ENCODE peak calls at places on chromosomes 1 and 21, in six cellular contexts. One of them, this sample, is unnamed.

GRCh38 chr1:109792056-109792831 is 28.5 kb upstream of the EPS8L3 start:
- DNase-seq in cardiac fibroblast: peak
- DNase-seq in glutamatergic neuron: peak
- DNase-seq in fibroblast of pulmonary artery: peak
- DNase-seq in endothelial cell: peak
- DNase-seq in left ventricle myocardium inferior: peak
- DNase-seq in this sample: no peak

GRCh38 chr1:25608488-25609178 is 8.0 kb upstream of the MAN1C1 start:
- DNase-seq in cardiac fibroblast: peak
- DNase-seq in glutamatergic neuron: peak
- DNase-seq in fibroblast of pulmonary artery: peak
- DNase-seq in endothelial cell: peak
- DNase-seq in left ventricle myocardium inferior: peak
- DNase-seq in this sample: peak

GRCh38 chr1:85580046-85580411 is 532 bp upstream of the CCN1 start:
- DNase-seq in cardiac fibroblast: peak
- DNase-seq in glutamatergic neuron: no peak
- DNase-seq in fibroblast of pulmonary artery: peak
- DNase-seq in endothelial cell: peak
- DNase-seq in left ventricle myocardium inferior: no peak
- DNase-seq in this sample: no peak

GRCh38 chr1:32716312-32717126 is 13.9 kb upstream of the SYNC start:
- DNase-seq in cardiac fibroblast: no peak
- DNase-seq in glutamatergic neuron: peak
- DNase-seq in fibroblast of pulmonary artery: peak
- DNase-seq in endothelial cell: peak
- DNase-seq in left ventricle myocardium inferior: peak
- DNase-seq in this sample: peak

GRCh38 chr21:19853709-19854575 is 1144.3 kb upstream of the NCAM2 start:
- DNase-seq in cardiac fibroblast: no peak
- DNase-seq in glutamatergic neuron: peak
- DNase-seq in fibroblast of pulmonary artery: no peak
- DNase-seq in endothelial cell: no peak
- DNase-seq in left ventricle myocardium inferior: no peak
- DNase-seq in this sample: no peak

GRCh38 chr1:12553963-12554362 is 64.0 kb downstream of the DHRS3 start:
- DNase-seq in cardiac fibroblast: peak
- DNase-seq in glutamatergic neuron: no peak
- DNase-seq in fibroblast of pulmonary artery: no peak
- DNase-seq in endothelial cell: no peak
- DNase-seq in left ventricle myocardium inferior: no peak
- DNase-seq in this sample: no peak

GRCh38 chr1:229556551-229556950 is 2.0 kb downstream of the ABCB10 start:
- DNase-seq in cardiac fibroblast: no peak
- DNase-seq in glutamatergic neuron: no peak
- DNase-seq in fibroblast of pulmonary artery: no peak
- DNase-seq in endothelial cell: no peak
- DNase-seq in left ventricle myocardium inferior: no peak
- DNase-seq in this sample: no peak

GRCh38 chr1:203144661-203145060 is 17.1 kb downstream of the ADORA1 start:
- DNase-seq in cardiac fibroblast: peak
- DNase-seq in glutamatergic neuron: no peak
- DNase-seq in fibroblast of pulmonary artery: peak
- DNase-seq in endothelial cell: no peak
- DNase-seq in left ventricle myocardium inferior: no peak
- DNase-seq in this sample: no peak

GRCh38 chr1:28196330-28196729 is 19.8 kb upstream of the PTAFR start:
- DNase-seq in cardiac fibroblast: no peak
- DNase-seq in glutamatergic neuron: no peak
- DNase-seq in fibroblast of pulmonary artery: no peak
- DNase-seq in endothelial cell: no peak
- DNase-seq in left ventricle myocardium inferior: no peak
- DNase-seq in this sample: no peak

GRCh38 chr1:202162049-202162417 is 1.6 kb upstream of the PTPN7 start:
- DNase-seq in cardiac fibroblast: no peak
- DNase-seq in glutamatergic neuron: no peak
- DNase-seq in fibroblast of pulmonary artery: no peak
- DNase-seq in endothelial cell: no peak
- DNase-seq in left ventricle myocardium inferior: no peak
- DNase-seq in this sample: no peak

GRCh38 chr1:5005171-5005570 is 350.8 kb downstream of the AJAP1 start:
- DNase-seq in cardiac fibroblast: no peak
- DNase-seq in glutamatergic neuron: no peak
- DNase-seq in fibroblast of pulmonary artery: no peak
- DNase-seq in endothelial cell: no peak
- DNase-seq in left ventricle myocardium inferior: no peak
- DNase-seq in this sample: no peak

GRCh38 chr1:231206856-231207255 is 34.2 kb upstream of the GNPAT start:
- DNase-seq in cardiac fibroblast: no peak
- DNase-seq in glutamatergic neuron: no peak
- DNase-seq in fibroblast of pulmonary artery: no peak
- DNase-seq in endothelial cell: no peak
- DNase-seq in left ventricle myocardium inferior: no peak
- DNase-seq in this sample: no peak

DNA sequence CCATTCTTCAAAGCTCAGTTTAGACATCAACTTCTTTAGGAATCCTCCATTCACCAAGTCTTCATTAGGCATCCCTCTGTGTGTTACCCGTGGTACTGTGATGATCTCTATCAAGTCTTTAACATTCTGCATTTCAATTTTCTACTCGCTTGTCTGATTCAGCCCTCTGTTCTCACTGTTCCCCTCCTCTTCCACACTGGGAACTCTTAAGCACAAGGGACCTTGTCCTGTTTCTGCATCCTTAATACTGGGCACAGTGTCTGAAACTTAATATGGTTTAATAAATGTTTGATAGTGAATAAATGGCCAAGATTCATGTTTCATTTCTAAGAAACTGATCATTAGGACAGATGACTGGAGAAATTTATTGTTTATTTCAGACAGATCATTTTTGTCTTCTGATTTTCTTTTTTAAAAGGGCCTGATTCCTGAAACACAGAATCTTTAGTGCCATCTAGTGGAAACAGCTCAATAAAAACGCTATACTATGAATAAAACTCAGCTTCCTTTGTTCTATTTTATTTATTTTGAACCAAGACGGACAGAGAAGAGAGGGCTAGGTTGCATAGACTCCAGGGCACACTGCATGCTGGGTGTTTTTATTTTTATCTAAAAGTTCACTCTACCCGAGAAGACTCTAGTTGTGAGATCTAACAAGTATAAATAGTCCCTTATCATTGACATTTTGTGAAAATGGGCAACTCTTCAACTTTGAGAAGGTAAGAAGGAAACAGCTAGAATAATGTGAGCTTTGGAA is 7.0 kb upstream of the TRIM45 start:
- DNase-seq in cardiac fibroblast: peak
- DNase-seq in glutamatergic neuron: no peak
- DNase-seq in fibroblast of pulmonary artery: peak
- DNase-seq in endothelial cell: no peak
- DNase-seq in left ventricle myocardium inferior: no peak
- DNase-seq in this sample: no peak
- TF ChIP-seq CTCF in cardiac fibroblast: peak
- TF ChIP-seq CTCF in glutamatergic neuron: peak
- TF ChIP-seq CTCF in fibroblast of pulmonary artery: peak
- TF ChIP-seq CTCF in endothelial cell: peak
- TF ChIP-seq CTCF in left ventricle myocardium inferior: peak
- TF ChIP-seq CTCF in this sample: peak

GRCh38 chr1:116278541-116278866 is 94.5 kb upstream of the ATP1A1 start:
- DNase-seq in cardiac fibroblast: no peak
- DNase-seq in glutamatergic neuron: no peak
- DNase-seq in fibroblast of pulmonary artery: no peak
- DNase-seq in endothelial cell: no peak
- DNase-seq in left ventricle myocardium inferior: no peak
- DNase-seq in this sample: no peak
- TF ChIP-seq CTCF in cardiac fibroblast: no peak
- TF ChIP-seq CTCF in glutamatergic neuron: no peak
- TF ChIP-seq CTCF in fibroblast of pulmonary artery: no peak
- TF ChIP-seq CTCF in endothelial cell: no peak
- TF ChIP-seq CTCF in left ventricle myocardium inferior: no peak
- TF ChIP-seq CTCF in this sample: no peak

GRCh38 chr1:79355073-79355472 is 348.5 kb upstream of the ADGRL4 start:
- DNase-seq in cardiac fibroblast: peak
- DNase-seq in glutamatergic neuron: no peak
- DNase-seq in fibroblast of pulmonary artery: peak
- DNase-seq in endothelial cell: no peak
- DNase-seq in left ventricle myocardium inferior: no peak
- DNase-seq in this sample: no peak

DNA sequence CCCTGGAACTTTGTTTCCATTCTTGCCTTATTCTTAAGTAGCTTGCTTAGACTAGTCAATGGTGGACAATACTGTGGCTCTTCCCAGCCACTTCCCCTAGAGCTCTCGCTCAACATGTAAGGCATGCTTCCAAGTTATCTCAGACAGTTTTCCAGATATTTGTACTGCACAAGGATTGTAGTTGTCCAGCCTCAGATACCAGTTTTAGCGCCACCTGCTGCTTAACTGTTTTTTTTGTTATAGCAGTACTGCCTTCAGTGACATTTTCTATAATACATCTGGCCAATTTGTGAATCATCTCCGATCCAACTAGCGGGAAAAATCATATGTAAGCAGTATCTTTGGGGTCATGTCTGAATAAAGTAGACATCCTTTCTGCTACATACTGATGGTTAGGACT is 346.7 kb upstream of the ADGRL4 start:
- DNase-seq in cardiac fibroblast: peak
- DNase-seq in glutamatergic neuron: no peak
- DNase-seq in fibroblast of pulmonary artery: peak
- DNase-seq in endothelial cell: peak
- DNase-seq in left ventricle myocardium inferior: no peak
- DNase-seq in this sample: no peak
- TF ChIP-seq CTCF in cardiac fibroblast: peak
- TF ChIP-seq CTCF in glutamatergic neuron: peak
- TF ChIP-seq CTCF in fibroblast of pulmonary artery: peak
- TF ChIP-seq CTCF in endothelial cell: peak
- TF ChIP-seq CTCF in left ventricle myocardium inferior: peak
- TF ChIP-seq CTCF in this sample: peak

DNA sequence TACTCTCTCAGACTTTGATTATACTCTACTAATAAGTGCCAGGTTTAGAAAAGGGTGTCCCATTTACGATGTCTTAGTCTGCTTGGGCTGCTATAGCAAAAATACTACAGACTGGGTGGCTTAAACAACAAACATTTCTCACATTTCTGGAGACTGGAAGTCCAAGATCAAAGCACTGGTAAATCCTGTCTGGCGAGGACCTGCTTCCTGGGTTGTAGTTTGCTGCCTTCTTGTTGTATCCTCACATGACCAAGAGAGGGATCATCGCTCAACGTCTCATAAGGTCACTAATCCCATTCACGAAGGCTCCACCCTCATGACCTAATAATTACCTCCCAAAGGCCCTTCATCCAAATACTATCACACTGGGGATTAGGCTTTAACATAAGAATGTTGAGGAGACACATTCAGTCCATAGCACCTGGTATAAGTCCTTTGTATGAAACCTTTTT is 12.0 kb downstream of the PRDX6 start:
- DNase-seq in cardiac fibroblast: peak
- DNase-seq in glutamatergic neuron: no peak
- DNase-seq in fibroblast of pulmonary artery: peak
- DNase-seq in endothelial cell: peak
- DNase-seq in left ventricle myocardium inferior: no peak
- DNase-seq in this sample: no peak
- TF ChIP-seq CTCF in cardiac fibroblast: no peak
- TF ChIP-seq CTCF in glutamatergic neuron: no peak
- TF ChIP-seq CTCF in fibroblast of pulmonary artery: no peak
- TF ChIP-seq CTCF in endothelial cell: no peak
- TF ChIP-seq CTCF in left ventricle myocardium inferior: no peak
- TF ChIP-seq CTCF in this sample: no peak

GRCh38 chr1:40040511-40041465 is at the start of gene CAP1:
- DNase-seq in cardiac fibroblast: peak
- DNase-seq in glutamatergic neuron: peak
- DNase-seq in fibroblast of pulmonary artery: peak
- DNase-seq in endothelial cell: peak
- DNase-seq in left ventricle myocardium inferior: peak
- DNase-seq in this sample: peak

GRCh38 chr1:40038693-40039092 is 1.8 kb upstream of the CAP1 start:
- DNase-seq in cardiac fibroblast: no peak
- DNase-seq in glutamatergic neuron: no peak
- DNase-seq in fibroblast of pulmonary artery: no peak
- DNase-seq in endothelial cell: no peak
- DNase-seq in left ventricle myocardium inferior: no peak
- DNase-seq in this sample: no peak

GRCh38 chr1:40041466-40041838 is 923 bp downstream of the CAP1 start:
- DNase-seq in cardiac fibroblast: no peak
- DNase-seq in glutamatergic neuron: no peak
- DNase-seq in fibroblast of pulmonary artery: no peak
- DNase-seq in endothelial cell: no peak
- DNase-seq in left ventricle myocardium inferior: no peak
- DNase-seq in this sample: no peak

GRCh38 chr1:40039757-40040510 is 595 bp upstream of the CAP1 start:
- DNase-seq in cardiac fibroblast: peak
- DNase-seq in glutamatergic neuron: peak
- DNase-seq in fibroblast of pulmonary artery: peak
- DNase-seq in endothelial cell: peak
- DNase-seq in left ventricle myocardium inferior: peak
- DNase-seq in this sample: peak

GRCh38 chr1:40039245-40039756 is 1.2 kb upstream of the CAP1 start:
- DNase-seq in cardiac fibroblast: no peak
- DNase-seq in glutamatergic neuron: no peak
- DNase-seq in fibroblast of pulmonary artery: peak
- DNase-seq in endothelial cell: no peak
- DNase-seq in left ventricle myocardium inferior: no peak
- DNase-seq in this sample: no peak
- TF ChIP-seq CTCF in cardiac fibroblast: no peak
- TF ChIP-seq CTCF in glutamatergic neuron: no peak
- TF ChIP-seq CTCF in fibroblast of pulmonary artery: no peak
- TF ChIP-seq CTCF in endothelial cell: no peak
- TF ChIP-seq CTCF in left ventricle myocardium inferior: no peak
- TF ChIP-seq CTCF in this sample: no peak

DNA sequence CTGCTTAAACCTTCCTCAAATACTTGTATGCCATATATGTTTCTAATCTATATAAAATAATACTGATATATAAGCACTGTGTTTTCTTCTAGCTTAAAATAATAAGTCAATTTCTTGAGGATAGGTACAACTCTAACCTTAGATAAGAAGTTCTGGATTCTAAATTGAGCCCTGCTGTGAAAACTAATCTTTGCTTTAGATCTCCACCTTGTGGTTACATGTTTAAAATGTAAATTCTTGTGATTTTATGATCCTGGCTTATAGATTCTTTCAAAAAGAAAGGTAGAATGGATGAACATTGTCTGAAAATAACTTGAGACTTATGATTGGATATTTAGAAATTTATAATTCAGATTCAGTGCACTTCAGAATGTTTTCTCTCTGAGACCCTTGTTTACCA is 38.9 kb upstream of the HMCN1 start:
- DNase-seq in cardiac fibroblast: no peak
- DNase-seq in glutamatergic neuron: no peak
- DNase-seq in fibroblast of pulmonary artery: no peak
- DNase-seq in endothelial cell: no peak
- DNase-seq in left ventricle myocardium inferior: no peak
- DNase-seq in this sample: no peak
- TF ChIP-seq CTCF in cardiac fibroblast: no peak
- TF ChIP-seq CTCF in glutamatergic neuron: no peak
- TF ChIP-seq CTCF in fibroblast of pulmonary artery: no peak
- TF ChIP-seq CTCF in endothelial cell: peak
- TF ChIP-seq CTCF in left ventricle myocardium inferior: no peak
- TF ChIP-seq CTCF in this sample: no peak

GRCh38 chr1:241605146-241605805 is 34.9 kb downstream of the CHML start:
- DNase-seq in cardiac fibroblast: no peak
- DNase-seq in glutamatergic neuron: no peak
- DNase-seq in fibroblast of pulmonary artery: peak
- DNase-seq in endothelial cell: no peak
- DNase-seq in left ventricle myocardium inferior: no peak
- DNase-seq in this sample: no peak
- TF ChIP-seq CTCF in cardiac fibroblast: peak
- TF ChIP-seq CTCF in glutamatergic neuron: no peak
- TF ChIP-seq CTCF in fibroblast of pulmonary artery: peak
- TF ChIP-seq CTCF in endothelial cell: no peak
- TF ChIP-seq CTCF in left ventricle myocardium inferior: no peak
- TF ChIP-seq CTCF in this sample: peak

This sample was measured in progenitor cell of endocrine pancreas.